ENCODE peak calls at places on chromosomes 3 and 15, in ten cellular contexts. P is NCI-H446 treated with DMSO at 0.1 percent for 48 hours; X is fibroblast of lung; Z is substantia nigra; J is activated T-cell treated with anti-CD3 and anti-CD28 coated beads, Interleukin-2, amount 50 U/mL, for 72 hours; Y is GM03348; M is anterior cingulate cortex; E is NAMALWA; T is upper lobe of right lung; K is ELR. D is an unnamed sample.

GRCh38 chr3:82157952-82158351 is 396.5 kb upstream of the GBE1 start:
- DNase-seq in P (no peak), X (peak), Z (no peak), J (no peak), Y (peak), M (no peak), E (no peak), T (no peak), K (peak), D (peak)

GRCh38 chr3:12719984-12720656 is 38.9 kb downstream of the TMEM40 start:
- DNase-seq in P (no peak), X (peak), Z (peak), J (peak), Y (peak), M (peak), E (peak), T (peak), K (peak), D (peak)

GRCh38 chr15:76034111-76034510 is 21.9 kb upstream of the NRG4 start:
- DNase-seq in P (no peak), X (no peak), Z (no peak), J (no peak), Y (no peak), M (no peak), E (no peak), T (no peak), K (no peak), D (no peak)

GRCh38 chr15:77191230-77191834 is 120.4 kb upstream of the TSPAN3 start:
- DNase-seq in P (no peak), X (no peak), Z (no peak), J (no peak), Y (no peak), M (no peak), E (no peak), T (no peak), K (no peak), D (no peak)

GRCh38 chr3:140224307-140224706 is 289.3 kb downstream of the CLSTN2 start:
- DNase-seq in P (no peak), X (no peak), Z (no peak), J (no peak), Y (no peak), M (no peak), E (no peak), T (no peak), K (no peak), D (no peak)

GRCh38 chr3:45333549-45333948 is 54.8 kb upstream of the LARS2 start:
- DNase-seq in P (no peak), X (peak), Z (no peak), J (no peak), Y (peak), M (no peak), E (no peak), T (no peak), K (peak), D (peak)

GRCh38 chr3:141303481-141304223 is 64.7 kb upstream of the ZBTB38 start:
- DNase-seq in P (peak), X (peak), Z (no peak), J (peak), Y (peak), M (peak), E (peak), T (no peak), K (peak), D (peak)

GRCh38 chr15:63441266-63441665 is 59.6 kb upstream of the CA12 start:
- DNase-seq in P (no peak), X (no peak), Z (no peak), J (no peak), Y (no peak), M (no peak), E (no peak), T (no peak), K (no peak), D (no peak)

GRCh38 chr3:157475921-157476395 is 27.3 kb downstream of the VEPH1 start:
- DNase-seq in P (no peak), X (peak), Z (no peak), J (no peak), Y (no peak), M (no peak), E (no peak), T (no peak), K (peak), D (no peak)

GRCh38 chr3:176581589-176581988 is 615.7 kb downstream of the TBL1XR1 start:
- DNase-seq in P (no peak), X (no peak), Z (no peak), J (no peak), Y (no peak), M (no peak), E (no peak), T (no peak), K (no peak), D (no peak)

GRCh38 chr3:11847607-11848006 is 922 bp upstream of the TAMM41 start:
- DNase-seq in P (no peak), X (no peak), Z (no peak), J (peak), Y (no peak), M (no peak), E (peak), T (no peak), K (no peak), D (no peak)

GRCh38 chr3:82927309-82928253 is 1166.1 kb upstream of the GBE1 start:
- DNase-seq in P (no peak), X (peak), Z (no peak), J (no peak), Y (no peak), M (no peak), E (no peak), T (no peak), K (no peak), D (no peak)

GRCh38 chr3:112776000-112776399 is 70.7 kb downstream of the CD200R1L start:
- DNase-seq in P (no peak), X (no peak), Z (no peak), J (no peak), Y (no peak), M (no peak), E (no peak), T (no peak), K (peak), D (peak)

D was measured in MG63.